ENCODE peak calls at places on chromosome 22, in six cellular contexts. Q, J, G, A, X and K are unnamed samples.
A peak's percentile ranks its signal among the peaks of the same experiment; 100 is the strongest.

GRCh38 chr22:20000246-20001081 is 16.2 kb downstream of the ARVCF start:
- DNase-seq in Q (no peak), J (no peak), G (no peak), A (peak; percentile 54), X (no peak), K (peak; percentile 51)

GRCh38 chr22:38831166-38831945 is 12.5 kb downstream of the NPTXR start:
- DNase-seq in Q (no peak), J (peak; percentile 51), G (no peak), A (no peak), X (no peak), K (no peak)

GRCh38 chr22:35524966-35525686 is 15.5 kb upstream of the RASD2 start:
- DNase-seq in Q (no peak), J (no peak), G (no peak), A (peak; percentile 24), X (no peak), K (no peak)

GRCh38 chr22:19203839-19204238 is 25.3 kb upstream of the SLC25A1 start:
- DNase-seq in Q (no peak), J (no peak), G (no peak), A (no peak), X (no peak), K (no peak)

GRCh38 chr22:38950527-38951111 is 6.8 kb upstream of the APOBEC3A start:
- DNase-seq in Q (no peak), J (no peak), G (no peak), A (no peak), X (no peak), K (no peak)

GRCh38 chr22:23825246-23825905 is 13.4 kb downstream of the DERL3 start:
- DNase-seq in Q (no peak), J (no peak), G (no peak), A (no peak), X (no peak), K (no peak)

GRCh38 chr22:48145738-48146137 is 1383.3 kb downstream of the TBC1D22A start:
- DNase-seq in Q (no peak), J (no peak), G (no peak), A (no peak), X (no peak), K (no peak)

GRCh38 chr22:48889887-48890692 is 937.6 kb downstream of the BRD1 start:
- DNase-seq in Q (no peak), J (no peak), G (no peak), A (no peak), X (no peak), K (no peak)

GRCh38 chr22:31748490-31748889 is 1.4 kb downstream of the PRR14L start:
- DNase-seq in Q (no peak), J (no peak), G (no peak), A (no peak), X (no peak), K (no peak)

GRCh38 chr22:46841528-46841927 is 79.1 kb downstream of the TBC1D22A start:
- DNase-seq in Q (no peak), J (no peak), G (no peak), A (no peak), X (no peak), K (no peak)

GRCh38 chr22:29784451-29785361 is 17.5 kb downstream of the UQCR10 start:
- DNase-seq in Q (no peak), J (no peak), G (no peak), A (peak; percentile 16), X (no peak), K (peak; percentile 27)

GRCh38 chr22:22196018-22196533 is 48.5 kb upstream of the VPREB1 start:
- DNase-seq in Q (no peak), J (no peak), G (no peak), A (no peak), X (no peak), K (no peak)

GRCh38 chr22:32964411-32965057 is 93.6 kb downstream of the SYN3 start:
- DNase-seq in Q (no peak), J (no peak), G (no peak), A (no peak), X (no peak), K (no peak)

GRCh38 chr22:43850529-43850928 is 11.8 kb downstream of the SULT4A1 start:
- DNase-seq in Q (no peak), J (no peak), G (no peak), A (no peak), X (no peak), K (no peak)

GRCh38 chr22:32764330-32765116 is 37.0 kb upstream of the TIMP3 start:
- DNase-seq in Q (no peak), J (no peak), G (no peak), A (no peak), X (no peak), K (no peak)